ENCODE peak calls at places on chromosomes 13 and 19, in four cellular contexts. Y is fibroblast of mammary gland, V is hepatocyte, Z is lower leg skin. D is an unnamed sample.

GRCh38 chr13:27403252-27403678 is 21.2 kb upstream of the GTF3A start:
- DNase-seq in Z (no peak), V (peak; percentile 13), Y (peak; percentile 48), D (no peak)

GRCh38 chr13:113275387-113275786 is 21.7 kb upstream of the LAMP1 start:
- DNase-seq in V (peak; percentile 71), Y (peak; percentile 77), Z (no peak), D (peak; percentile 31)

GRCh38 chr19:46176116-46176860 is 28.2 kb downstream of the IGFL2 start:
- DNase-seq in V (no peak), Z (no peak), Y (no peak), D (no peak)

GRCh38 chr13:31073859-31074718 is 87.6 kb downstream of the HSPH1 start:
- DNase-seq in Z (no peak), Y (peak; percentile 57), V (peak; percentile 62), D (peak; percentile 8)

GRCh38 chr13:96967248-96967745 is 27.0 kb downstream of the OXGR1 start:
- DNase-seq in Y (no peak), Z (no peak), V (no peak), D (peak; percentile 31)

GRCh38 chr13:43831088-43831487 is 44.3 kb upstream of the ENOX1 start:
- DNase-seq in V (no peak), Z (no peak), Y (peak; percentile 85), D (no peak)

GRCh38 chr19:12137541-12137940 is 2.6 kb downstream of the ZNF20 start:
- DNase-seq in Y (peak; percentile 16), V (no peak), Z (no peak), D (peak; percentile 66)

GRCh38 chr19:44808463-44809371 is at the start of gene BCAM:
- DNase-seq in V (peak; percentile 91), Z (no peak), Y (peak; percentile 50), D (no peak)

GRCh38 chr13:82330499-82330898 is 1551.8 kb downstream of the SLITRK1 start:
- DNase-seq in Y (peak; percentile 21), Z (no peak), V (no peak), D (peak; percentile 17)

GRCh38 chr19:48443262-48443661 is 2.5 kb upstream of the GRWD1 start:
- DNase-seq in Z (no peak), Y (no peak), V (no peak), D (no peak)

GRCh38 chr19:8107301-8107903 is 42.0 kb downstream of the FBN3 start:
- DNase-seq in Z (no peak), Y (no peak), V (no peak), D (no peak)

GRCh38 chr13:92804926-92805325 is 421.7 kb upstream of the GPC6 start:
- DNase-seq in V (no peak), Z (no peak), Y (peak; percentile 43), D (no peak)

GRCh38 chr13:89733686-89734085 is 1613.8 kb upstream of the MIR17HG start:
- DNase-seq in V (no peak), Y (no peak), Z (no peak), D (no peak)

GRCh38 chr19:14305706-14306105 is 75.5 kb upstream of the ADGRE5 start:
- DNase-seq in Y (no peak), Z (no peak), V (no peak), D (no peak)

GRCh38 chr13:46736568-46736967 is 60.4 kb downstream of the ESD start:
- DNase-seq in Y (no peak), Z (no peak), V (no peak), D (no peak)

GRCh38 chr19:40633207-40633606 is 32.0 kb downstream of the LTBP4 start:
- DNase-seq in V (no peak), Y (peak; percentile 59), Z (no peak), D (no peak)

GRCh38 chr19:42252365-42253244 is 2.3 kb downstream of the ERF start:
- DNase-seq in V (peak; percentile 69), Z (peak; percentile 45), Y (peak; percentile 71), D (no peak)

GRCh38 chr19:34269968-34270621 is 15.7 kb downstream of the GARRE1 start:
- DNase-seq in Y (peak; percentile 50), Z (peak; percentile 45), V (peak; percentile 12), D (peak; percentile 68)

GRCh38 chr13:50796463-50796862 is 47.0 kb downstream of the DLEU7 start:
- DNase-seq in Z (no peak), V (no peak), Y (no peak), D (no peak)

DNA sequence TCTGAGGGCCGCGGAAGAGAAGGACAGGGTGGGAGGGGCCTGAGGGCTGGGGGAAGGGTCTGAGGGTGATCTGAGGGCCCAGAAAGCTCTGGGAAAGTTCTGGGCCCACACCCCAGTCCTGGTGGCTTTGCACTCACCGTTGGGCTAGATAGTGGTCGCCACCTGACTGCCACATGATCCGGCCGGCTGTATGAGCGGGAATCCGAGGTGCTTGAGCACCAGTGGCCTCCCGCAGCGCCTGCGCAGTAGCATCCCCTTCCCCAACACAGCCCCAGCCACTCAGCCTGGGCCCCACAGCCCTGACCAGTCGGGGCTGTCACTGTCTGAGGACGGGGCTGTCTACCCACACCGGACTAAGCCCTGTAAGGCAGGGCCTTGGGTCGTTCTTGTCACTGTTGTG is 15.0 kb downstream of the PRODH2 start:
- DNase-seq in Y (no peak), Z (no peak), V (no peak), D (no peak)
- H3K4me3 ChIP-seq in Y (no peak overlapping the region), Z (no peak overlapping the region), V (no peak overlapping the region), D (no peak overlapping the region)

GRCh38 chr13:49606747-49607648 is 21.3 kb upstream of the ARL11 start:
- DNase-seq in Y (peak; percentile 90), Z (peak; percentile 87), V (peak; percentile 91), D (peak; percentile 79)
- H3K4me3 ChIP-seq in Y (peak overlapping the region; percentile 43), Z (no peak overlapping the region), V (no peak overlapping the region), D (peak overlapping the region; percentile 32)

DNA sequence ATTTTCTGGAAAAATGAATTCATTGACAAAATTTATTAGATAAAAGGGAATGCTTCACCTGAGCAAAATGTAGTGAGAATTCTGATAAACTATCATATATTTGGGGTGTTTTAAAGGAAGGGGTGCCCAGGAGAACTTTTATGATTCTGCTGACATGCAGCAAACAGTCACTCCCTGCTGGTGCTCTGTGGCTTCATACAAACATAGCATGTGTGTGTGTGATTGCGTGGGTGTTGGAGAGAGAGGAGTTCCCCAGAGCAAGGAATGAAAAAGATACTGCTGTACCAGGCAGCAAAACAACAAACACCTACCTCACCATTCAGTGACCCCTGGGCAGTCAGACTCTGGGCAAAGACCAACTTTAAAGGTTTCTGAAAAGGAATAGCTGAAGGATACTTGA is 546.7 kb downstream of the RFC3 start:
- DNase-seq in Y (peak; percentile 18), V (peak; percentile 8), Z (no peak), D (no peak)
- H3K4me3 ChIP-seq in Y (no peak overlapping the region), V (no peak overlapping the region), Z (no peak overlapping the region), D (no peak overlapping the region)

DNA sequence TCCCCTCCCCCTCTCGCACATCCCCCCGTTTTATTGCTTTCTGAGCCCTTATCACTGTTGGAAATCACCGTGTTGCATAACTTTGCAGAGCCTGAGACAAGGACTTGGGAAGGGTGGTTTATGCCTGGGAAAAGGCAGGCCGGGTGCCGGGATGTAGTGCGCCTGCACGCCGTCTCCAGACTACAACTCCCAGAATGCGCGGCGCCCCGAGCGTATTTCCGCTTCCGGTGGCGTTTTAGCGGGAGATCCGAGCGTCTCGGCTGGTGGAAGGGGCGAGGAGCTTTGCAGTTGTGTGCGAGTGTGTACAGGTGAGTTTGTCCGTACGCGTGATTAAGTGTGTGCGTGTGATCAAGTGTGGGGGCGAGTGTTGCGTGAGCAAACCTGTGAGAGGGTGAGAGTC is 75.4 kb downstream of the PEG3 start:
- DNase-seq in V (no peak), Y (peak; percentile 7), Z (no peak), D (no peak)
- H3K4me3 ChIP-seq in V (no peak overlapping the region), Y (peak overlapping the region; percentile 13), Z (no peak overlapping the region), D (no peak overlapping the region)

DNA sequence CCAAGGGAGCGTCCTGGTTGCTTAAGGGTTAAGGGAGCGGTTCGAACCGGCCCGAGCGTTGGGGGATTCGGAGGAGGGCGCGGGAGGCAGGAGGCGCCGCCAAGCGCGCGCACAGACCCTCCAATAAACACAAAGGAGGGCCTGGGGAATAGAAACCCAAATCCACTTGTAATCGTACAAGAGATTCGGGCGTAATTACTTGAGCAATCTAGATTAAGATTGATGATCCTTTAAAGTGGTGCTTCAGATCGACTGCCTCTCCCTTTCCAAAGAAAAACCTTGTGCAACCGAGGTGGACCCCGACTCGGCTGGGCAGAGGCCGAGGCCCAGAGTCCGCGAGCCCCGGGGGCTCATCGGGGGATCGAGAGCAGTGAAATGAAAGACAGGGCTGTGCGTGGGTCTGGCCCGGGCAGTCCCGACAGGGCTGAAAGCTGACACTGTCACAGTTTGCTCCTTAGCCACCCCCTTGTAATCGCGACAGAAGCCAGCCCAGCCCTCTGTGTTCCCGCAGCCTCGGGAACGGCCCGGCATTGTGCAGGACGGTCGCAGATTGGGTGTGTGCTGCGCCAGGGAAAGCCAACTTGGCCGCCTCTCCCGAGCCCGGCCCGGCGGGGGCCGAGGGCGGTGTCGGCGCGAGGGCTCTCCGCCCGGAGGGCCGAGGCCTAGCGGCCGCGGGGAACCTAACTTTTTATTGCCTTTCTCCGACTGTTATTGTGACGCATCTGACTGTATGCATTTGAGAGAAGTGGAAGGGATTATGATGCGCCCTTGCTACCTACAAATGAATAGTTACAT is 5.6 kb downstream of the MAB21L1 start:
- DNase-seq in Y (peak; percentile 82), V (peak; percentile 64), Z (no peak), D (no peak)
- H3K4me3 ChIP-seq in Y (peak overlapping the region; percentile 87), V (peak overlapping the region; percentile 20), Z (no peak overlapping the region), D (no peak overlapping the region)

DNA sequence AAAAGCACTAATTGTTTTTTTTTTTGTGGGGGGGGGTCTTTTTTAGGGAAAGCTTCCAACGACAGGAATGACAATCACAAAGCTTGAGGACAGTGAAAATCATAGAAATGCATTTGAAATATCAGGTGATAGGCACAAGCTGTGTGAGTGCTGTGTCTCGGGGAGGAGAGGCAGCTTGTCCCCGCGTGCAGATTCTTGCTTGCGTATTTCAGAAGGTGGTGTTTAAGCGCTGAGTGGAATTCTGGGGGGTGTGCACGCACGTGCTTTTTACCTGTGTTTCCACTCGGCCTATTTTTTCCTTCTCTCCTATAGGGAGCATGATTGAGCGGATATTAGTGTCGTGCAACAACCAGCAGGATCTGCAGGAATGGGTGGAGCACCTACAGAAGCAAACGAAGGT is 40.2 kb upstream of the TEX29 start:
- DNase-seq in V (no peak), Y (no peak), Z (no peak), D (no peak)
- H3K4me3 ChIP-seq in V (no peak overlapping the region), Y (no peak overlapping the region), Z (no peak overlapping the region), D (no peak overlapping the region)